ENCODE peak calls at places on chromosomes 13 and 19, in nine cellular contexts. P is GM10248; B is activated naive CD4-positive, alpha-beta T cell; G is AG08395; N is activated CD4-positive, alpha-beta T cell treated with anti-CD3 and anti-CD28 coated beads, Interleukin-2, amount 10 ng/mL, durations not matched to agents 24 days and 14 days; J is T-helper 1 cell; W is psoas muscle; X is adrenal gland; Q is foreskin keratinocyte. U is an unnamed sample.

GRCh38 chr13:79581870-79582315 is 100.9 kb downstream of the NDFIP2 start:
- DNase-seq in Q (no peak), G (peak; percentile 10), N (no peak), B (no peak), X (no peak), J (no peak), W (peak; percentile 23), P (no peak), U (no peak)

GRCh38 chr19:53982611-53983010 is 8.8 kb upstream of the CACNG6 start:
- DNase-seq in X (no peak), W (peak; percentile 53), P (no peak), B (no peak), G (peak; percentile 40), N (peak; percentile 57), Q (no peak), J (no peak), U (no peak)

GRCh38 chr13:49113526-49114286 is 106.4 kb upstream of the MLNR start:
- DNase-seq in G (peak; percentile 51), X (no peak), B (no peak), Q (no peak), P (no peak), J (no peak), W (no peak), N (no peak), U (no peak)

GRCh38 chr19:32206065-32206464 is 139.3 kb upstream of the ZNF507 start:
- DNase-seq in P (peak; percentile 1), Q (no peak), N (no peak), J (no peak), B (no peak), X (no peak), W (no peak), G (no peak), U (no peak)

GRCh38 chr19:54325631-54326030 is 12.7 kb upstream of the LILRA5 start:
- DNase-seq in N (no peak), J (no peak), B (no peak), Q (no peak), W (no peak), X (no peak), G (no peak), P (no peak), U (no peak)

GRCh38 chr13:31160857-31161582 is 684 bp downstream of the HSPH1 start:
- DNase-seq in P (peak; percentile 62), X (peak; percentile 68), J (peak; percentile 78), N (peak; percentile 92), Q (no peak), W (peak; percentile 57), G (peak; percentile 69), B (peak; percentile 31), U (peak; percentile 72)

GRCh38 chr13:114151565-114152284 is 19.3 kb upstream of the RASA3 start:
- DNase-seq in W (peak; percentile 62), N (peak; percentile 74), J (peak; percentile 57), X (no peak), Q (peak; percentile 35), P (no peak), B (no peak), G (no peak), U (no peak)

GRCh38 chr13:107329991-107330390 is 762.1 kb upstream of the ARGLU1 start:
- DNase-seq in B (no peak), G (no peak), N (no peak), W (no peak), X (no peak), P (no peak), Q (no peak), J (no peak), U (no peak)

GRCh38 chr13:67015976-67016600 is 214.0 kb downstream of the PCDH9 start:
- DNase-seq in P (no peak), W (no peak), X (no peak), Q (no peak), N (no peak), G (no peak), J (no peak), B (no peak), U (no peak)

GRCh38 chr13:30905932-30906383 is at the start of gene MEDAG:
- DNase-seq in X (peak; percentile 27), Q (no peak), J (no peak), W (peak; percentile 88), P (no peak), B (no peak), N (no peak), G (peak; percentile 47), U (peak; percentile 91)

GRCh38 chr13:91690944-91691343 is 292.5 kb downstream of the GPC5 start:
- DNase-seq in N (no peak), X (no peak), B (no peak), P (no peak), J (no peak), W (no peak), G (no peak), Q (no peak), U (no peak)

GRCh38 chr19:44754743-44755066 is 6.2 kb downstream of the BCL3 start:
- DNase-seq in X (no peak), W (no peak), Q (no peak), J (no peak), G (no peak), B (no peak), N (no peak), P (no peak), U (no peak)

GRCh38 chr13:59734393-59734792 is 429.3 kb downstream of the DIAPH3 start:
- DNase-seq in N (no peak), J (peak; percentile 33), B (no peak), Q (no peak), G (no peak), X (no peak), W (no peak), P (peak; percentile 58), U (no peak)

GRCh38 chr13:68234278-68234677 is 1004.1 kb upstream of the PCDH9 start:
- DNase-seq in G (no peak), Q (no peak), J (no peak), W (no peak), N (no peak), P (no peak), X (no peak), B (no peak), U (no peak)

GRCh38 chr13:52975969-52976368 is 52.6 kb upstream of the OLFM4 start:
- DNase-seq in W (no peak), N (no peak), J (no peak), Q (no peak), P (no peak), B (no peak), X (no peak), G (no peak), U (no peak)

GRCh38 chr19:28169168-28169862 is 1043.6 kb downstream of the UQCRFS1 start:
- DNase-seq in X (no peak), N (no peak), Q (no peak), G (no peak), B (no peak), W (no peak), J (no peak), P (no peak), U (no peak)

GRCh38 chr19:33755314-33756020 is 41.2 kb upstream of the KCTD15 start:
- DNase-seq in Q (no peak), J (no peak), B (no peak), G (no peak), N (no peak), P (no peak), X (no peak), W (no peak), U (no peak)

GRCh38 chr19:29233591-29233990 is 20.6 kb upstream of the UQCRFS1 start:
- DNase-seq in P (no peak), X (peak; percentile 5), N (no peak), J (no peak), W (no peak), G (no peak), B (no peak), Q (no peak), U (no peak)

GRCh38 chr13:32824061-32824460 is 192.2 kb upstream of the KL start:
- DNase-seq in X (no peak), N (no peak), P (no peak), J (no peak), Q (peak; percentile 9), G (no peak), W (no peak), B (no peak), U (no peak)

GRCh38 chr19:55173717-55174409 is 6.2 kb downstream of the SYT5 start:
- DNase-seq in B (no peak), P (peak; percentile 51), N (peak; percentile 87), G (peak; percentile 93), J (peak; percentile 56), W (peak; percentile 53), X (peak; percentile 64), Q (peak; percentile 49), U (no peak)

GRCh38 chr13:50128406-50129048 is 113.3 kb downstream of the KCNRG start:
- DNase-seq in Q (no peak), X (no peak), B (no peak), N (peak; percentile 78), W (no peak), G (no peak), P (no peak), J (peak; percentile 74), U (no peak)

GRCh38 chr13:101545521-101545920 is 93.0 kb downstream of the ITGBL1 start:
- DNase-seq in G (peak; percentile 18), W (no peak), P (no peak), X (no peak), N (no peak), J (no peak), Q (no peak), B (no peak), U (no peak)